ENCODE peak calls at places on chromosome 21, in six cellular contexts. D is iPS DF 6.9, P is GM20000, F is iPS-NIHi11, T is kidney glomerular epithelial cell, R is T47D. C is an unnamed sample.

GRCh38 chr21:35989185-35989735 is 71.1 kb downstream of the SETD4 start:
- DNase-seq in D (no peak), R (no peak), F (no peak), P (no peak), T (no peak), C (no peak)

GRCh38 chr21:43658769-43659135 is 536 bp downstream of the HSF2BP start:
- DNase-seq in P (no peak), D (no peak), F (peak; percentile 18), R (no peak), T (no peak), C (no peak)

GRCh38 chr21:46100426-46100825 is 2.5 kb downstream of the COL6A2 start:
- DNase-seq in T (no peak), F (no peak), P (no peak), D (no peak), R (no peak), C (no peak)

GRCh38 chr21:46393941-46394818 is 64.5 kb upstream of the DIP2A start:
- DNase-seq in T (no peak), D (no peak), P (no peak), F (no peak), R (no peak), C (no peak)

GRCh38 chr21:45246535-45247320 is 41.0 kb downstream of the POFUT2 start:
- DNase-seq in T (no peak), F (no peak), P (no peak), D (no peak), R (no peak), C (no peak)

GRCh38 chr21:42562258-42562657 is 48.6 kb downstream of the SLC37A1 start:
- DNase-seq in P (no peak), T (no peak), R (no peak), D (no peak), F (no peak), C (no peak)

GRCh38 chr21:45217010-45217409 is 70.7 kb downstream of the POFUT2 start:
- DNase-seq in T (no peak), D (no peak), R (no peak), F (no peak), P (no peak), C (no peak)

GRCh38 chr21:38506606-38507331 is 8.5 kb upstream of the ERG start:
- DNase-seq in D (no peak), R (no peak), T (no peak), P (no peak), F (no peak), C (no peak)

GRCh38 chr21:41764558-41765392 is 2.1 kb downstream of the RIPK4 start:
- DNase-seq in T (peak; percentile 73), D (no peak), F (no peak), R (no peak), P (no peak), C (peak; percentile 74)

GRCh38 chr21:38925923-38926322 is 120.2 kb downstream of the ETS2 start:
- DNase-seq in T (peak; percentile 81), R (no peak), D (no peak), P (no peak), F (no peak), C (peak; percentile 49)

GRCh38 chr21:38567577-38568360 is 69.5 kb upstream of the ERG start:
- DNase-seq in D (no peak), T (no peak), F (no peak), R (no peak), P (no peak), C (no peak)

GRCh38 chr21:46218906-46219590 is 9.5 kb downstream of the LSS start:
- DNase-seq in D (no peak), F (no peak), T (no peak), R (no peak), P (no peak), C (no peak)

GRCh38 chr21:46253610-46254124 is 25.1 kb upstream of the LSS start:
- DNase-seq in D (no peak), T (no peak), P (peak; percentile 65), F (no peak), R (no peak), C (no peak)